ENCODE peak calls at places on chromosomes 1 and 21, in four cellular contexts. One of them, this sample, is unnamed.

GRCh38 chr1:53546409-53547155 is 87.4 kb downstream of the DMRTB1 start:
- DNase-seq in H1: no peak
- DNase-seq in H9: no peak
- DNase-seq in mesendoderm: no peak
- DNase-seq in this sample: no peak

GRCh38 chr21:32336711-32337110 is 38.1 kb downstream of the MRAP start:
- DNase-seq in mesendoderm: no peak
- DNase-seq in H1: no peak
- DNase-seq in H9: no peak
- DNase-seq in this sample: peak; percentile 56

GRCh38 chr21:37032877-37033471 is 26.5 kb downstream of the RIPPLY3 start:
- DNase-seq in H9: no peak
- DNase-seq in H1: no peak
- DNase-seq in mesendoderm: no peak
- DNase-seq in this sample: peak; percentile 81

GRCh38 chr1:112219267-112219666 is 176.7 kb upstream of the CTTNBP2NL start:
- DNase-seq in mesendoderm: peak; percentile 18
- DNase-seq in H1: no peak
- DNase-seq in H9: no peak
- DNase-seq in this sample: no peak

GRCh38 chr1:50268049-50268448 is 155.2 kb downstream of the DMRTA2 start:
- DNase-seq in H1: no peak
- DNase-seq in mesendoderm: peak; percentile 85
- DNase-seq in H9: peak; percentile 64
- DNase-seq in this sample: no peak

GRCh38 chr1:245704765-245705164 is 550.0 kb downstream of the KIF26B start:
- DNase-seq in mesendoderm: no peak
- DNase-seq in H1: no peak
- DNase-seq in H9: peak; percentile 6
- DNase-seq in this sample: peak; percentile 58

GRCh38 chr1:11692899-11693590 is 1.5 kb downstream of the DRAXIN start:
- DNase-seq in mesendoderm: no peak
- DNase-seq in H1: no peak
- DNase-seq in H9: no peak
- DNase-seq in this sample: peak; percentile 77

GRCh38 chr1:39204441-39205081 is at the start of gene MACF1:
- DNase-seq in H1: no peak
- DNase-seq in mesendoderm: peak; percentile 93
- DNase-seq in H9: peak; percentile 50
- DNase-seq in this sample: peak; percentile 98

GRCh38 chr1:45359882-45360513 is 19.8 kb upstream of the MUTYH start:
- DNase-seq in H9: no peak
- DNase-seq in H1: no peak
- DNase-seq in mesendoderm: peak; percentile 49
- DNase-seq in this sample: peak; percentile 77

GRCh38 chr1:204151562-204152309 is at the start of gene ETNK2:
- DNase-seq in H9: peak; percentile 75
- DNase-seq in mesendoderm: peak; percentile 63
- DNase-seq in H1: no peak
- DNase-seq in this sample: peak; percentile 56

GRCh38 chr1:60942896-60943633 is 139.3 kb upstream of the NFIA start:
- DNase-seq in H1: no peak
- DNase-seq in H9: peak; percentile 43
- DNase-seq in mesendoderm: peak; percentile 67
- DNase-seq in this sample: no peak

GRCh38 chr1:207810173-207810572 is 58.3 kb downstream of the CD46 start:
- DNase-seq in H9: no peak
- DNase-seq in mesendoderm: no peak
- DNase-seq in H1: no peak
- DNase-seq in this sample: peak; percentile 77

GRCh38 chr1:51336711-51337110 is 6.3 kb upstream of the TTC39A start:
- DNase-seq in H9: no peak
- DNase-seq in mesendoderm: no peak
- DNase-seq in H1: no peak
- DNase-seq in this sample: no peak

GRCh38 chr1:11977625-11978024 is 2.6 kb upstream of the MFN2 start:
- DNase-seq in mesendoderm: no peak
- DNase-seq in H9: no peak
- DNase-seq in H1: no peak
- DNase-seq in this sample: peak; percentile 32

GRCh38 chr1:114122891-114123621 is 30.6 kb downstream of the SYT6 start:
- DNase-seq in H1: no peak
- DNase-seq in H9: no peak
- DNase-seq in mesendoderm: peak; percentile 40
- DNase-seq in this sample: peak; percentile 33

GRCh38 chr1:151399890-151400235 is 490 bp downstream of the PSMB4 start:
- DNase-seq in H9: no peak
- DNase-seq in H1: no peak
- DNase-seq in mesendoderm: peak; percentile 58
- DNase-seq in this sample: peak; percentile 19

GRCh38 chr1:113579256-113580018 is 179.8 kb downstream of the PHTF1 start:
- DNase-seq in mesendoderm: no peak
- DNase-seq in H1: no peak
- DNase-seq in H9: no peak
- DNase-seq in this sample: peak; percentile 7

GRCh38 chr1:10852018-10852417 is 55.6 kb upstream of the CASZ1 start:
- DNase-seq in H1: no peak
- DNase-seq in H9: no peak
- DNase-seq in mesendoderm: no peak
- DNase-seq in this sample: no peak

GRCh38 chr1:225409051-225409450 is 18.8 kb downstream of the LBR start:
- DNase-seq in mesendoderm: peak; percentile 83
- DNase-seq in H1: no peak
- DNase-seq in H9: no peak
- DNase-seq in this sample: no peak

GRCh38 chr1:61441723-61442262 is 283.1 kb downstream of the TM2D1 start:
- DNase-seq in H1: no peak
- DNase-seq in H9: no peak
- DNase-seq in mesendoderm: peak; percentile 21
- DNase-seq in this sample: no peak

GRCh38 chr21:41410767-41411448 is 15.1 kb upstream of the MX1 start:
- DNase-seq in mesendoderm: no peak
- DNase-seq in H9: no peak
- DNase-seq in H1: no peak
- DNase-seq in this sample: no peak

GRCh38 chr1:244970236-244970652 is 105.9 kb upstream of the HNRNPU start:
- DNase-seq in H1: no peak
- DNase-seq in H9: peak; percentile 91
- DNase-seq in mesendoderm: peak; percentile 95
- DNase-seq in this sample: peak; percentile 54

GRCh38 chr1:244214009-244214967 is 163.2 kb downstream of the ZBTB18 start:
- DNase-seq in H1: peak; percentile 36
- DNase-seq in H9: peak; percentile 79
- DNase-seq in mesendoderm: peak; percentile 85
- DNase-seq in this sample: peak; percentile 98

GRCh38 chr1:179016694-179017382 is 8.9 kb upstream of the FAM20B start:
- DNase-seq in mesendoderm: no peak
- DNase-seq in H1: no peak
- DNase-seq in H9: no peak
- DNase-seq in this sample: peak; percentile 82

GRCh38 chr1:6267686-6268281 is 6.9 kb upstream of the GPR153 start:
- DNase-seq in H1: no peak
- DNase-seq in H9: no peak
- DNase-seq in mesendoderm: no peak
- DNase-seq in this sample: peak; percentile 52

GRCh38 chr1:161250829-161251228 is 7.7 kb upstream of the PCP4L1 start:
- DNase-seq in H9: no peak
- DNase-seq in mesendoderm: no peak
- DNase-seq in H1: no peak
- DNase-seq in this sample: no peak

GRCh38 chr1:111402083-111402482 is 25.5 kb downstream of the OVGP1 start:
- DNase-seq in H1: no peak
- DNase-seq in H9: no peak
- DNase-seq in mesendoderm: no peak
- DNase-seq in this sample: no peak

GRCh38 chr1:114107474-114108175 is 46.0 kb downstream of the SYT6 start:
- DNase-seq in H9: no peak
- DNase-seq in H1: no peak
- DNase-seq in mesendoderm: no peak
- DNase-seq in this sample: no peak

GRCh38 chr1:175278236-175278635 is 85.7 kb upstream of the KIAA0040 start:
- DNase-seq in mesendoderm: no peak
- DNase-seq in H9: no peak
- DNase-seq in H1: no peak
- DNase-seq in this sample: no peak

GRCh38 chr1:31762726-31763670 is 1.1 kb downstream of the ADGRB2 start:
- DNase-seq in H1: no peak
- DNase-seq in mesendoderm: peak; percentile 82
- DNase-seq in H9: peak; percentile 90
- DNase-seq in this sample: peak; percentile 27

GRCh38 chr1:26856604-26857469 is 6.1 kb upstream of the SFN start:
- DNase-seq in mesendoderm: peak; percentile 68
- DNase-seq in H1: no peak
- DNase-seq in H9: no peak
- DNase-seq in this sample: no peak

GRCh38 chr21:25080161-25080560 is 527.1 kb downstream of the MRPL39 start:
- DNase-seq in H9: no peak
- DNase-seq in H1: no peak
- DNase-seq in mesendoderm: no peak
- DNase-seq in this sample: no peak

GRCh38 chr1:90133133-90133532 is 138.2 kb downstream of the ZNF326 start:
- DNase-seq in mesendoderm: peak; percentile 71
- DNase-seq in H9: peak; percentile 36
- DNase-seq in H1: no peak
- DNase-seq in this sample: peak; percentile 3

GRCh38 chr1:27349784-27350672 is 8.2 kb downstream of the SYTL1 start:
- DNase-seq in H9: peak; percentile 87
- DNase-seq in mesendoderm: peak; percentile 91
- DNase-seq in H1: no peak
- DNase-seq in this sample: peak; percentile 60

GRCh38 chr1:20109223-20109856 is 10.0 kb downstream of the PLA2G2D start:
- DNase-seq in mesendoderm: no peak
- DNase-seq in H9: no peak
- DNase-seq in H1: no peak
- DNase-seq in this sample: no peak

GRCh38 chr21:43331962-43332458 is 94.9 kb downstream of the SIK1 start:
- DNase-seq in mesendoderm: no peak
- DNase-seq in H9: no peak
- DNase-seq in H1: no peak
- DNase-seq in this sample: peak; percentile 99

GRCh38 chr1:206526064-206526911 is 19.0 kb downstream of the RASSF5 start:
- DNase-seq in mesendoderm: no peak
- DNase-seq in H1: no peak
- DNase-seq in H9: no peak
- DNase-seq in this sample: no peak

GRCh38 chr1:237171564-237172485 is 129.8 kb downstream of the RYR2 start:
- DNase-seq in H1: no peak
- DNase-seq in mesendoderm: no peak
- DNase-seq in H9: no peak
- DNase-seq in this sample: no peak
- H3K56ac ChIP-seq in H1: no peak overlapping the region
- H3K56ac ChIP-seq in mesendoderm: no peak overlapping the region
- H3K56ac ChIP-seq in H9: no peak overlapping the region
- H3K56ac ChIP-seq in this sample: no peak overlapping the region

GRCh38 chr1:59378621-59379020 is 81.7 kb downstream of the FGGY start:
- DNase-seq in H9: no peak
- DNase-seq in H1: no peak
- DNase-seq in mesendoderm: no peak
- DNase-seq in this sample: no peak
- H3K56ac ChIP-seq in H9: no peak overlapping the region
- H3K56ac ChIP-seq in H1: no peak overlapping the region
- H3K56ac ChIP-seq in mesendoderm: no peak overlapping the region
- H3K56ac ChIP-seq in this sample: no peak overlapping the region

GRCh38 chr1:3135073-3135745 is 66.2 kb downstream of the PRDM16 start:
- DNase-seq in H1: no peak
- DNase-seq in H9: no peak
- DNase-seq in mesendoderm: peak; percentile 7
- DNase-seq in this sample: no peak
- H3K56ac ChIP-seq in H1: no peak overlapping the region
- H3K56ac ChIP-seq in H9: no peak overlapping the region
- H3K56ac ChIP-seq in mesendoderm: no peak overlapping the region
- H3K56ac ChIP-seq in this sample: no peak overlapping the region

DNA sequence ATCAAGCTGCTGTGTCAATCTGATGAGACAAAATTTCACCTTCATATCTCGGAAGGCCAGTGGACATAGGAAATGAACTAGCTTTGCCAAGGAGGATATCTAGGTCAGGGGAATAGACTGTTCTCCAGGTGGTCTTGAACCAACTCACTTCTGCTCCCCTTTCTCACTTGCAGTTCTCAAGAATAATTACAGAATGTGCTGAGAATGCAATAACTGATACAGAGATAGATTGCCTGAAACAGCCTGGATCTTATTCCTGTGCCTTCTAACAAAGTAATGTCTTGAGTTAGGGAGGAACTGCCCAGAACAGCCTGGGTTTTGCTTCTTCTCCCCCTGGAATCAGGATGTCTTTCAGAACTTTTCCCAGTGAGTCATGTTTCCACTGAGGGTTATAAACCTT is 636.7 kb downstream of the KCNT2 start:
- DNase-seq in H9: no peak
- DNase-seq in H1: no peak
- DNase-seq in mesendoderm: no peak
- DNase-seq in this sample: no peak
- H3K56ac ChIP-seq in H9: no peak overlapping the region
- H3K56ac ChIP-seq in H1: no peak overlapping the region
- H3K56ac ChIP-seq in mesendoderm: no peak overlapping the region
- H3K56ac ChIP-seq in this sample: no peak overlapping the region

DNA sequence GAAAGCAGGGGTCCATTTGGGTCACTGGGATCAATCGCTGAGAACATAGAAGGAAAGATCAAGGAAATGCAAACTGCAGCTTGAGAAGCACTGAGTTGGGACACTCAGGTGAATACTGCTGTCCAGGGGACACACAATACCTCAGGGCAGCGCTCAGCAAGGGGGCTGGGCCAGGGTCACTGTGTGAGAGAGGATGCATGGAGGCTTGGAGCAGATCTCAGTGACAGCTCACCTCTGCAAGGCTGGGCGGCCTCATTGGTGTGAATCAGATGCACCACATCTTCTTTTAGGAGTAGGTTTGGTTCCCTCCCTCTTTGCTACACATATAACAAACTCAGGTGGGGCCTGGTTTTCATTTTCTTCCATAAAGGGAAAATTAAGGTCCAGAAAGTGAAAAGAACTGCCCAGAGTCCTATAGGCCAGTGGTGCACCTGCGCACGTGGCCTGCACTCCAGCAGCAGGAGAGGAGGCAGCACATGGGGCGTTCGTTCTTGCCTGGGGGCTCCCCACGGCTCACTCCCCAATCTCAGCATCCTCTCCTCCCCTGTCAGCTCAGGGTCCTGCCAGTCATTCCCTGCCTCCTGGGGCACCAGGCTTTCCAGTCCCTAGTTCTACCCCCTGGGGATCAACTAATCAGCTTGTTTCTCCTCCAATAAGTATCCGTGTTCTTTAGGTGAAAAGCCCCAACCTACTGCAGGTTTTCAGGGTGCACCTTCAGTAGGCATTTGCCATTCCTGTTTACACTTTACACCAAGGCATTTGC is 1.5 kb downstream of the A3GALT2 start:
- DNase-seq in H1: no peak
- DNase-seq in H9: no peak
- DNase-seq in mesendoderm: no peak
- DNase-seq in this sample: no peak
- H3K56ac ChIP-seq in H1: no peak overlapping the region
- H3K56ac ChIP-seq in H9: no peak overlapping the region
- H3K56ac ChIP-seq in mesendoderm: no peak overlapping the region
- H3K56ac ChIP-seq in this sample: no peak overlapping the region